ENCODE peak calls at places on chromosomes 2 and 18, in ten cellular contexts. One of them, this sample, is unnamed.

GRCh38 chr2:69789129-69789528 is 40.3 kb upstream of the GMCL1 start:
- DNase-seq in COR-L47: no peak
- DNase-seq in neuronal stem cell: no peak
- DNase-seq in WTC11: no peak
- DNase-seq in Caco-2: peak
- DNase-seq in fibroblast of lung: peak
- DNase-seq in NCI-H2081: no peak
- DNase-seq in lower leg skin: no peak
- DNase-seq in stimulated activated effector memory CD8-positive, alpha-beta T cell treated with anti-CD3 and anti-CD28 coated beads, Interleukin-12 subunit alpha, Interleukin-12 subunit beta, amount 100 ng/mL, for 72 hours: no peak
- DNase-seq in stimulated activated naive CD4-positive, alpha-beta T cell treated with Interleukin-2 at 50 U/mL for 16 hours: no peak
- DNase-seq in this sample: peak

GRCh38 chr2:101900375-101900774 is 91.4 kb upstream of the IL1R2 start:
- DNase-seq in fibroblast of lung: no peak
- DNase-seq in Caco-2: no peak
- DNase-seq in lower leg skin: no peak
- DNase-seq in neuronal stem cell: no peak
- DNase-seq in NCI-H2081: no peak
- DNase-seq in stimulated activated effector memory CD8-positive, alpha-beta T cell treated with anti-CD3 and anti-CD28 coated beads, Interleukin-12 subunit alpha, Interleukin-12 subunit beta, amount 100 ng/mL, for 72 hours: peak
- DNase-seq in stimulated activated naive CD4-positive, alpha-beta T cell treated with Interleukin-2 at 50 U/mL for 16 hours: peak
- DNase-seq in COR-L47: no peak
- DNase-seq in WTC11: no peak
- DNase-seq in this sample: no peak

GRCh38 chr18:48857023-48857694 is 93.6 kb downstream of the SMAD7 start:
- DNase-seq in COR-L47: no peak
- DNase-seq in Caco-2: no peak
- DNase-seq in WTC11: no peak
- DNase-seq in stimulated activated effector memory CD8-positive, alpha-beta T cell treated with anti-CD3 and anti-CD28 coated beads, Interleukin-12 subunit alpha, Interleukin-12 subunit beta, amount 100 ng/mL, for 72 hours: no peak
- DNase-seq in NCI-H2081: no peak
- DNase-seq in stimulated activated naive CD4-positive, alpha-beta T cell treated with Interleukin-2 at 50 U/mL for 16 hours: no peak
- DNase-seq in neuronal stem cell: no peak
- DNase-seq in lower leg skin: no peak
- DNase-seq in fibroblast of lung: no peak
- DNase-seq in this sample: no peak

GRCh38 chr18:10912790-10913560 is 236.4 kb downstream of the PIEZO2 start:
- DNase-seq in Caco-2: no peak
- DNase-seq in stimulated activated naive CD4-positive, alpha-beta T cell treated with Interleukin-2 at 50 U/mL for 16 hours: no peak
- DNase-seq in stimulated activated effector memory CD8-positive, alpha-beta T cell treated with anti-CD3 and anti-CD28 coated beads, Interleukin-12 subunit alpha, Interleukin-12 subunit beta, amount 100 ng/mL, for 72 hours: no peak
- DNase-seq in fibroblast of lung: peak
- DNase-seq in lower leg skin: no peak
- DNase-seq in COR-L47: no peak
- DNase-seq in WTC11: no peak
- DNase-seq in neuronal stem cell: no peak
- DNase-seq in NCI-H2081: no peak
- DNase-seq in this sample: peak

GRCh38 chr2:124080281-124081153 is 55.4 kb downstream of the CNTNAP5 start:
- DNase-seq in fibroblast of lung: no peak
- DNase-seq in stimulated activated effector memory CD8-positive, alpha-beta T cell treated with anti-CD3 and anti-CD28 coated beads, Interleukin-12 subunit alpha, Interleukin-12 subunit beta, amount 100 ng/mL, for 72 hours: no peak
- DNase-seq in WTC11: no peak
- DNase-seq in lower leg skin: no peak
- DNase-seq in neuronal stem cell: no peak
- DNase-seq in COR-L47: no peak
- DNase-seq in stimulated activated naive CD4-positive, alpha-beta T cell treated with Interleukin-2 at 50 U/mL for 16 hours: no peak
- DNase-seq in NCI-H2081: no peak
- DNase-seq in Caco-2: no peak
- DNase-seq in this sample: no peak

GRCh38 chr2:45851576-45852304 is 200.3 kb downstream of the PRKCE start:
- DNase-seq in COR-L47: peak
- DNase-seq in neuronal stem cell: no peak
- DNase-seq in WTC11: no peak
- DNase-seq in fibroblast of lung: peak
- DNase-seq in lower leg skin: peak
- DNase-seq in Caco-2: no peak
- DNase-seq in stimulated activated naive CD4-positive, alpha-beta T cell treated with Interleukin-2 at 50 U/mL for 16 hours: no peak
- DNase-seq in stimulated activated effector memory CD8-positive, alpha-beta T cell treated with anti-CD3 and anti-CD28 coated beads, Interleukin-12 subunit alpha, Interleukin-12 subunit beta, amount 100 ng/mL, for 72 hours: no peak
- DNase-seq in NCI-H2081: peak
- DNase-seq in this sample: peak

GRCh38 chr18:48894266-48894600 is 56.5 kb downstream of the SMAD7 start:
- DNase-seq in stimulated activated effector memory CD8-positive, alpha-beta T cell treated with anti-CD3 and anti-CD28 coated beads, Interleukin-12 subunit alpha, Interleukin-12 subunit beta, amount 100 ng/mL, for 72 hours: no peak
- DNase-seq in neuronal stem cell: no peak
- DNase-seq in fibroblast of lung: no peak
- DNase-seq in Caco-2: no peak
- DNase-seq in stimulated activated naive CD4-positive, alpha-beta T cell treated with Interleukin-2 at 50 U/mL for 16 hours: no peak
- DNase-seq in WTC11: no peak
- DNase-seq in lower leg skin: no peak
- DNase-seq in NCI-H2081: no peak
- DNase-seq in COR-L47: no peak
- DNase-seq in this sample: no peak

GRCh38 chr2:3959372-3959771 is 256.0 kb downstream of the DCDC2C start:
- DNase-seq in Caco-2: no peak
- DNase-seq in WTC11: no peak
- DNase-seq in COR-L47: peak
- DNase-seq in NCI-H2081: peak
- DNase-seq in stimulated activated effector memory CD8-positive, alpha-beta T cell treated with anti-CD3 and anti-CD28 coated beads, Interleukin-12 subunit alpha, Interleukin-12 subunit beta, amount 100 ng/mL, for 72 hours: no peak
- DNase-seq in stimulated activated naive CD4-positive, alpha-beta T cell treated with Interleukin-2 at 50 U/mL for 16 hours: no peak
- DNase-seq in fibroblast of lung: peak
- DNase-seq in lower leg skin: no peak
- DNase-seq in neuronal stem cell: peak
- DNase-seq in this sample: peak

GRCh38 chr2:202723746-202724145 is 89.0 kb downstream of the FAM117B start:
- DNase-seq in NCI-H2081: no peak
- DNase-seq in stimulated activated naive CD4-positive, alpha-beta T cell treated with Interleukin-2 at 50 U/mL for 16 hours: no peak
- DNase-seq in lower leg skin: no peak
- DNase-seq in neuronal stem cell: no peak
- DNase-seq in Caco-2: no peak
- DNase-seq in stimulated activated effector memory CD8-positive, alpha-beta T cell treated with anti-CD3 and anti-CD28 coated beads, Interleukin-12 subunit alpha, Interleukin-12 subunit beta, amount 100 ng/mL, for 72 hours: no peak
- DNase-seq in fibroblast of lung: no peak
- DNase-seq in WTC11: no peak
- DNase-seq in COR-L47: no peak
- DNase-seq in this sample: no peak

GRCh38 chr2:88933980-88934379 is 242.5 kb downstream of the RPIA start:
- DNase-seq in COR-L47: no peak
- DNase-seq in WTC11: no peak
- DNase-seq in stimulated activated naive CD4-positive, alpha-beta T cell treated with Interleukin-2 at 50 U/mL for 16 hours: no peak
- DNase-seq in lower leg skin: no peak
- DNase-seq in neuronal stem cell: no peak
- DNase-seq in Caco-2: no peak
- DNase-seq in fibroblast of lung: no peak
- DNase-seq in stimulated activated effector memory CD8-positive, alpha-beta T cell treated with anti-CD3 and anti-CD28 coated beads, Interleukin-12 subunit alpha, Interleukin-12 subunit beta, amount 100 ng/mL, for 72 hours: no peak
- DNase-seq in NCI-H2081: no peak
- DNase-seq in this sample: no peak

GRCh38 chr2:236972491-236973379 is 113.0 kb upstream of the COPS8 start:
- DNase-seq in lower leg skin: peak
- DNase-seq in stimulated activated effector memory CD8-positive, alpha-beta T cell treated with anti-CD3 and anti-CD28 coated beads, Interleukin-12 subunit alpha, Interleukin-12 subunit beta, amount 100 ng/mL, for 72 hours: no peak
- DNase-seq in Caco-2: peak
- DNase-seq in WTC11: peak
- DNase-seq in COR-L47: no peak
- DNase-seq in stimulated activated naive CD4-positive, alpha-beta T cell treated with Interleukin-2 at 50 U/mL for 16 hours: no peak
- DNase-seq in NCI-H2081: no peak
- DNase-seq in neuronal stem cell: no peak
- DNase-seq in fibroblast of lung: peak
- DNase-seq in this sample: peak

GRCh38 chr18:80145191-80145799 is 36.2 kb downstream of the ADNP2 start:
- DNase-seq in COR-L47: peak
- DNase-seq in stimulated activated effector memory CD8-positive, alpha-beta T cell treated with anti-CD3 and anti-CD28 coated beads, Interleukin-12 subunit alpha, Interleukin-12 subunit beta, amount 100 ng/mL, for 72 hours: no peak
- DNase-seq in lower leg skin: no peak
- DNase-seq in neuronal stem cell: no peak
- DNase-seq in stimulated activated naive CD4-positive, alpha-beta T cell treated with Interleukin-2 at 50 U/mL for 16 hours: no peak
- DNase-seq in Caco-2: no peak
- DNase-seq in fibroblast of lung: no peak
- DNase-seq in NCI-H2081: peak
- DNase-seq in WTC11: no peak
- DNase-seq in this sample: no peak

GRCh38 chr2:157572725-157573124 is 55.9 kb downstream of the ACVR1C start:
- DNase-seq in fibroblast of lung: peak
- DNase-seq in Caco-2: no peak
- DNase-seq in stimulated activated naive CD4-positive, alpha-beta T cell treated with Interleukin-2 at 50 U/mL for 16 hours: no peak
- DNase-seq in lower leg skin: no peak
- DNase-seq in stimulated activated effector memory CD8-positive, alpha-beta T cell treated with anti-CD3 and anti-CD28 coated beads, Interleukin-12 subunit alpha, Interleukin-12 subunit beta, amount 100 ng/mL, for 72 hours: no peak
- DNase-seq in WTC11: no peak
- DNase-seq in COR-L47: peak
- DNase-seq in NCI-H2081: peak
- DNase-seq in neuronal stem cell: no peak
- DNase-seq in this sample: no peak

GRCh38 chr2:52639692-52640091 is 1127.9 kb upstream of the CHAC2 start:
- DNase-seq in lower leg skin: no peak
- DNase-seq in fibroblast of lung: peak
- DNase-seq in neuronal stem cell: no peak
- DNase-seq in NCI-H2081: no peak
- DNase-seq in Caco-2: no peak
- DNase-seq in WTC11: no peak
- DNase-seq in stimulated activated naive CD4-positive, alpha-beta T cell treated with Interleukin-2 at 50 U/mL for 16 hours: no peak
- DNase-seq in stimulated activated effector memory CD8-positive, alpha-beta T cell treated with anti-CD3 and anti-CD28 coated beads, Interleukin-12 subunit alpha, Interleukin-12 subunit beta, amount 100 ng/mL, for 72 hours: no peak
- DNase-seq in COR-L47: no peak
- DNase-seq in this sample: peak

GRCh38 chr2:211745295-211746097 is 793.1 kb downstream of the ERBB4 start:
- DNase-seq in WTC11: peak
- DNase-seq in neuronal stem cell: peak
- DNase-seq in Caco-2: peak
- DNase-seq in stimulated activated effector memory CD8-positive, alpha-beta T cell treated with anti-CD3 and anti-CD28 coated beads, Interleukin-12 subunit alpha, Interleukin-12 subunit beta, amount 100 ng/mL, for 72 hours: no peak
- DNase-seq in stimulated activated naive CD4-positive, alpha-beta T cell treated with Interleukin-2 at 50 U/mL for 16 hours: no peak
- DNase-seq in fibroblast of lung: peak
- DNase-seq in COR-L47: peak
- DNase-seq in lower leg skin: no peak
- DNase-seq in NCI-H2081: peak
- DNase-seq in this sample: peak

GRCh38 chr2:162245737-162246136 is 2.5 kb upstream of the FAP start:
- DNase-seq in stimulated activated effector memory CD8-positive, alpha-beta T cell treated with anti-CD3 and anti-CD28 coated beads, Interleukin-12 subunit alpha, Interleukin-12 subunit beta, amount 100 ng/mL, for 72 hours: no peak
- DNase-seq in COR-L47: no peak
- DNase-seq in fibroblast of lung: peak
- DNase-seq in Caco-2: no peak
- DNase-seq in stimulated activated naive CD4-positive, alpha-beta T cell treated with Interleukin-2 at 50 U/mL for 16 hours: no peak
- DNase-seq in neuronal stem cell: no peak
- DNase-seq in lower leg skin: no peak
- DNase-seq in NCI-H2081: no peak
- DNase-seq in WTC11: no peak
- DNase-seq in this sample: peak

GRCh38 chr2:204176306-204176705 is 239.7 kb downstream of the ICOS start:
- DNase-seq in Caco-2: no peak
- DNase-seq in WTC11: no peak
- DNase-seq in neuronal stem cell: no peak
- DNase-seq in COR-L47: no peak
- DNase-seq in fibroblast of lung: no peak
- DNase-seq in stimulated activated effector memory CD8-positive, alpha-beta T cell treated with anti-CD3 and anti-CD28 coated beads, Interleukin-12 subunit alpha, Interleukin-12 subunit beta, amount 100 ng/mL, for 72 hours: no peak
- DNase-seq in NCI-H2081: no peak
- DNase-seq in stimulated activated naive CD4-positive, alpha-beta T cell treated with Interleukin-2 at 50 U/mL for 16 hours: no peak
- DNase-seq in lower leg skin: no peak
- DNase-seq in this sample: no peak

GRCh38 chr18:22175326-22175725 is 5.9 kb downstream of the GATA6 start:
- DNase-seq in Caco-2: no peak
- DNase-seq in stimulated activated naive CD4-positive, alpha-beta T cell treated with Interleukin-2 at 50 U/mL for 16 hours: no peak
- DNase-seq in NCI-H2081: no peak
- DNase-seq in neuronal stem cell: no peak
- DNase-seq in COR-L47: no peak
- DNase-seq in WTC11: no peak
- DNase-seq in lower leg skin: no peak
- DNase-seq in fibroblast of lung: no peak
- DNase-seq in stimulated activated effector memory CD8-positive, alpha-beta T cell treated with anti-CD3 and anti-CD28 coated beads, Interleukin-12 subunit alpha, Interleukin-12 subunit beta, amount 100 ng/mL, for 72 hours: no peak
- DNase-seq in this sample: no peak

GRCh38 chr2:235433860-235434259 is 60.0 kb upstream of the AGAP1 start:
- DNase-seq in COR-L47: no peak
- DNase-seq in fibroblast of lung: peak
- DNase-seq in stimulated activated effector memory CD8-positive, alpha-beta T cell treated with anti-CD3 and anti-CD28 coated beads, Interleukin-12 subunit alpha, Interleukin-12 subunit beta, amount 100 ng/mL, for 72 hours: no peak
- DNase-seq in WTC11: no peak
- DNase-seq in neuronal stem cell: no peak
- DNase-seq in Caco-2: no peak
- DNase-seq in NCI-H2081: peak
- DNase-seq in lower leg skin: peak
- DNase-seq in stimulated activated naive CD4-positive, alpha-beta T cell treated with Interleukin-2 at 50 U/mL for 16 hours: no peak
- DNase-seq in this sample: no peak